ENCODE peak calls at places on chromosomes 2 and 18, in four cellular contexts. Y is breast epithelium, X is endothelial cell of umbilical vein, F is SK-N-SH. B is an unnamed sample.
A peak's percentile ranks its signal among the peaks of the same experiment; 100 is the strongest.

GRCh38 chr2:168790226-168790902 is 12.1 kb upstream of the NOSTRIN start:
- DNase-seq in X (peak; percentile 50), F (no peak), Y (no peak), B (no peak)

GRCh38 chr18:2441544-2441943 is 129.8 kb downstream of the METTL4 start:
- DNase-seq in F (no peak), X (no peak), Y (no peak), B (no peak)

GRCh38 chr2:70029814-70030409 is 57.4 kb upstream of the PCBP1 start:
- DNase-seq in X (peak; percentile 8), Y (peak; percentile 41), F (peak; percentile 51), B (peak; percentile 91)

GRCh38 chr18:10234912-10235439 is 219.5 kb upstream of the APCDD1 start:
- DNase-seq in X (no peak), Y (peak; percentile 31), F (no peak), B (no peak)

GRCh38 chr2:55553321-55553720 is 33.8 kb downstream of the CFAP36 start:
- DNase-seq in Y (no peak), X (no peak), F (no peak), B (no peak)

GRCh38 chr2:53403836-53404413 is 363.7 kb upstream of the CHAC2 start:
- DNase-seq in Y (no peak), X (no peak), F (no peak), B (no peak)

GRCh38 chr2:3597567-3597966 is 2.7 kb downstream of the COLEC11 start:
- DNase-seq in Y (no peak), X (no peak), F (no peak), B (no peak)

GRCh38 chr2:222673883-222674282 is 2.4 kb downstream of the MOGAT1 start:
- DNase-seq in Y (no peak), F (no peak), X (no peak), B (no peak)

GRCh38 chr2:67515538-67515937 is 118.4 kb downstream of the ETAA1 start:
- DNase-seq in X (no peak), F (no peak), Y (no peak), B (no peak)

GRCh38 chr2:84906108-84906899 is 848 bp downstream of the TMSB10 start:
- DNase-seq in X (peak; percentile 32), F (peak; percentile 65), Y (no peak), B (peak; percentile 74)

GRCh38 chr2:204850576-204850975 is 305.3 kb downstream of the PARD3B start:
- DNase-seq in Y (no peak), X (no peak), F (no peak), B (no peak)

GRCh38 chr2:65974067-65974723 is 460.7 kb upstream of the MEIS1 start:
- DNase-seq in X (no peak), Y (no peak), F (no peak), B (no peak)

GRCh38 chr2:15942711-15943345 is 2.5 kb downstream of the MYCN start:
- DNase-seq in Y (no peak), X (no peak), F (no peak), B (no peak)

GRCh38 chr2:164661349-164661748 is 40.1 kb upstream of the GRB14 start:
- DNase-seq in Y (no peak), F (no peak), X (no peak), B (no peak)

GRCh38 chr2:232890896-232891601 is 21.0 kb downstream of the SNORC start:
- DNase-seq in Y (peak; percentile 77), X (peak; percentile 26), F (no peak), B (no peak)

GRCh38 chr2:47741101-47741500 is 41.8 kb upstream of the MSH6 start:
- DNase-seq in X (no peak), Y (no peak), F (no peak), B (no peak)

GRCh38 chr2:74440005-74440377 is 1.7 kb downstream of the RTKN start:
- DNase-seq in X (peak; percentile 44), Y (peak; percentile 62), F (peak; percentile 84), B (peak; percentile 89)

GRCh38 chr2:42566006-42566405 is 2.4 kb upstream of the MTA3 start:
- DNase-seq in X (no peak), F (no peak), Y (no peak), B (no peak)

GRCh38 chr2:174062934-174063333 is 97.8 kb upstream of the SP3 start:
- DNase-seq in Y (no peak), X (no peak), F (no peak), B (no peak)

GRCh38 chr18:79396431-79397287 is 929 bp downstream of the NFATC1 start:
- DNase-seq in X (peak; percentile 40), F (no peak), Y (no peak), B (peak; percentile 85)

GRCh38 chr2:150495993-150496627 is 8.6 kb upstream of the RND3 start:
- DNase-seq in Y (no peak), X (peak; percentile 47), F (no peak), B (no peak)

GRCh38 chr18:32884543-32884942 is 111.7 kb upstream of the KLHL14 start:
- DNase-seq in F (no peak), X (no peak), Y (no peak), B (no peak)

GRCh38 chr2:23073681-23074080 is 311.3 kb upstream of the KLHL29 start:
- DNase-seq in Y (no peak), X (no peak), F (no peak), B (no peak)

GRCh38 chr2:102053096-102053495 is 61.3 kb downstream of the IL1R2 start:
- DNase-seq in Y (no peak), F (no peak), X (no peak), B (no peak)

GRCh38 chr2:158181171-158181570 is 79.5 kb downstream of the UPP2 start:
- DNase-seq in Y (no peak), F (no peak), X (no peak), B (no peak)

DNA sequence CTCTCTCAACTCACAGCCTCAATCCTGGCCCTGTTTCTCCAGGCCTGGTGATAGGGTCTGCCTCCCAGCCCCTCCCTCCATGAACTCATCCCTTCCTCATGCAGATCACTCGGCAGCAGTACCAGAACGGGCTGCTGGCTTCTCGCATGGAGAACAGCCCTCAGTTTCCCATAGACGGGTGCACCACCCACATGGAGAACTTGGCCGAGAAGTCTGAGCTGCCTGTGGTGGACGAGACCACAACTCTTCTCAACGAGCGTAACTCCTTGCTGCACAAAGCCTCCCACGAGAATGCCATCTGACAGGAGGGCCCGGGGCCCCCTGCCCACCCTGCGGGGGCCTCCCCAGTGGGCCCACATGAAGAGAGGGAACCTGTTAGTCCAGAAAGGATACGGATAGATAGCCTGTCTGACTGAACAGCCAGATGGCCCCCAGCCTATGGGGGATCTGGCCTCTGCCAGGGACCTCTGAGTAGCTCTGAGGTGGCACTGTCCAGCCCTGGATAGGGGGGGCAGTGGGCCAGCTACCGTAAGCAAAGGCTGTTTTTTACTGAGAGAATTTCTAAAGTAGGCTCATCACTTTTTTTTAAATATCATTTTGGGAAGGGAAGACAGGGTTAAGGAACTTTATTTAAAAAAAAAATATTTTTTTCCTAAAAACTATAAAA is 6.7 kb upstream of the CNNM3 start:
- DNase-seq in F (peak; percentile 58), X (no peak), Y (no peak), B (no peak)
- H3K27ac ChIP-seq in F (no peak overlapping the region), X (no peak overlapping the region), Y (no peak overlapping the region), B (no peak overlapping the region)

DNA sequence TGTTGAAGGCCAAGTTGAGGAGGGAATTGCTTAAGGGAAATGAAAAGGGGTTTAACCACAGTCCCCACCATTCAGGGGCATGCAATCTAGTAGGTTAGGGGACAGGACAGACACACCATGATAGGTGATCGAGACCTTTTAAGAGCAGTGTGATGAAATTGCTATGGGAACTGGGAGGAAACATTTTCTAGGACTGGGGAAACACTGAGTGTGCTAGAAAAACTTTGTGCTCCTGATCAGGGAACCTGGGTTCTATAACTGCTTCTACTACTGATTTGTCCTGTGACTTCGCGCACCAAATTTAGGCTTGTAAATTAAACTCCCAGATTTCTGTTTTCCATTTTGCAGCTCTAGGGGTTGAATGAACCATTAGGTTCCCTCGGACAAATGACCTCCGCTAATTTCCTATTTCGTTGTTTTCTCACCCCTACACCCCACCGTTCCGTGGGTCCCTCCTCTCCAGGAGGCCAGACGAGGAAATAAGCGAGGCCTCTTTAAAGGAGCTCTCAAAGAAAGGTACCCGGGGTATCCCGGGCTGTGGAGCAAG is 371 bp upstream of the LCLAT1 start:
- DNase-seq in F (peak; percentile 48), Y (no peak), X (no peak), B (no peak)
- TF ChIP-seq POLR2AphosphoS5 in F (no peak), Y (no peak), X (no peak), B (no peak)

DNA sequence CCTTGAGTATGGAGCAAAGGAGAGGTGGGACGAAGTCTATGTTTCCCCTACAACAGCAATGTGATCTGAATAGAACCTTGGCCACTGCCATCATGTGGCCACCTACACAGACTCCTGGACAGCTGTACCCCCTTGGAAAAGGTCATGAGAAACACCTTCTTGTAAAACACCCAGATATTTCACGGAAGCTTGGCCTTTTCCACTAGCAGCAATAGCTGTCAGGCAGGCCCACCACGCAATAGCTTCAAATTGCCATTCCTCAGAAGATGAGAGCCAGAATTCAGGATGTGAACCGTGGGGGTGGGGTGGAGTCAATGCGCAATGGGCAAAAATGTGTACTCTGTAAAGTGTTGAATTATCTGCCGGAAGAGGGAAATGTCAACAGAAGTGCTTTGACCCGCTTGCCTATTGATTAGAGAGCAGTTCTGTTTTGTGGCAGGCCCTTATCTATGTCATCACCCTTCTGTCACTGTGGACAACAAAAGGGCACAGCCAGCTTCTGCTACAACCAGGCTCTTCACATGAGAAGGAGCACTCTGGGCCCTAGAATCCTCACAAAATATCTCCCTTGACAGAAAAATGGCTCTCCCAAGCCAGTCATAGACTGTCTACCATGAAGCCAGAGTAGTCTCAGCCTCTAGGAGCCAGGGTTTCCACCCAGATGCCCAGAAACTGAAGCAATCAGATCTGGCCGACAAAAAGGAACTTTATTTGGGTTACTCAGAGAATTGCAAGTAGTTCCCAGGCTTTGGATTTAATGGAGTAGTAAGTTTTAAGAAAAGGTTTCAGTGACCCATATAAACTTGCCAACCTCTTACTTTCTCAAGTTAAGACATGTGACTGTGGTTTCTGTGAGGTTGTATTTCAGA is 9.5 kb downstream of the INPP1 start:
- DNase-seq in Y (no peak), F (peak; percentile 64), X (no peak), B (no peak)
- H3K27ac ChIP-seq in Y (peak overlapping the region; percentile 78), F (peak overlapping the region; percentile 76), X (no peak overlapping the region), B (peak overlapping the region; percentile 31)

GRCh38 chr2:231386446-231386845 is 9.1 kb upstream of the B3GNT7 start:
- DNase-seq in F (no peak), X (no peak), Y (no peak), B (no peak)

GRCh38 chr2:231385429-231385828 is 10.1 kb upstream of the B3GNT7 start:
- DNase-seq in Y (no peak), F (no peak), X (no peak), B (no peak)

GRCh38 chr2:231388725-231389346 is 6.7 kb upstream of the B3GNT7 start:
- DNase-seq in F (peak; percentile 36), Y (no peak), X (no peak), B (no peak)

GRCh38 chr2:231390667-231391066 is 4.8 kb upstream of the B3GNT7 start:
- DNase-seq in Y (no peak), X (no peak), F (no peak), B (no peak)

DNA sequence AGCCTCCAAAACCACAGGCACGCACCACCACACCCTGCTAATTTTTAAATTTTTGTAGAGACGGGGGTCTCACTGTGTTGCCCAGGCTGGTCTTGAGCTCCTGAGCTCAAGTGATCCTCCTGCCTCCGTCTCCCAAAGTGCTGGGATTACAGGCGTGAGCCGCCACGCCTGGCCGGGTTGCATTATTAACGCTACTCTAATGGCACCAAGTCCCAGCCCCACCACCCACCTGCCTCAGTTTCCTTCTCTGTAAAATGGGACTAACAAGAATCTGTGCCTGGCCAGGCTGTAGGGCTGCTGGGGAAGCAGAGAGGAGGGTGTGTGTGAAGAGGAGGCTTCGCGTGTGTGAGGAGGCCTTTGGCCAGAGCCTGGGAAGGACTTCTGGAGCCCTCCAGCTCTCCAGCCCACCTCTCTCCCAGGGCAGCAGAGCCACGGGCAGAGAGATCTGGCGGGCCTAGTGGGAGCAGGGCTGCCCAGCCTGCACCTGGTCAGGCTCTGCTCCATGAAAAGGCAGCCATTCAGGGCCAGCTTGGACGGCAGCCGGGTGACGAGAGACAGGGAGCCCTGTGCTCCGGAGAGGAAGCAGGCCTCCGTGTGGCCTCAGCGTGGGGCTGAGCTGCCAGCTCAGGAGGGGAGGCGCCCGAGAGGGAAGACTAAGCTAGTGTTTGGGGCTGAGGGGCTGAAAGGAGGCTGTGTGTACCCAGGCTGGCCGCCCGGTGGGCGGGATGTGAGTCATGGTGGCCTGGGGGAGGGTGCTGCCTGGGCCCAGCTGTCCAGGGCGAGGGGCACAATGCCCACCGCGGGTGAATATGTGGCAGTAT is 7.4 kb upstream of the B3GNT7 start:
- DNase-seq in X (peak; percentile 39), F (peak; percentile 70), Y (peak; percentile 40), B (peak; percentile 85)
- TF ChIP-seq POLR2AphosphoS5 in X (no peak), F (no peak), Y (no peak), B (peak; percentile 62)